ENCODE peak calls at places on chromosome 14, in ten cellular contexts. One of them, this sample, is unnamed.
A peak's percentile ranks its signal among the peaks of the same experiment; 100 is the strongest.

GRCh38 chr14:41037388-41037787 is 569.3 kb upstream of the LRFN5 start:
- DNase-seq in MG63: no peak
- DNase-seq in substantia nigra: no peak
- DNase-seq in Kasumi-1: no peak
- DNase-seq in RCC 7860: no peak
- DNase-seq in breast epithelium: no peak
- DNase-seq in Daoy: no peak
- DNase-seq in ELF-1: no peak
- DNase-seq in ACHN: no peak
- DNase-seq in RPMI7951: no peak
- DNase-seq in this sample: no peak

GRCh38 chr14:53108292-53108937 is 44.7 kb downstream of the DDHD1 start:
- DNase-seq in RPMI7951: peak; percentile 47
- DNase-seq in ELF-1: no peak
- DNase-seq in RCC 7860: no peak
- DNase-seq in ACHN: no peak
- DNase-seq in substantia nigra: no peak
- DNase-seq in breast epithelium: no peak
- DNase-seq in Daoy: peak; percentile 22
- DNase-seq in Kasumi-1: peak; percentile 3
- DNase-seq in MG63: peak; percentile 22
- DNase-seq in this sample: no peak

GRCh38 chr14:90758959-90759358 is 57.3 kb downstream of the TTC7B start:
- DNase-seq in RPMI7951: peak; percentile 12
- DNase-seq in MG63: no peak
- DNase-seq in RCC 7860: no peak
- DNase-seq in ACHN: no peak
- DNase-seq in breast epithelium: peak; percentile 28
- DNase-seq in Kasumi-1: peak; percentile 34
- DNase-seq in substantia nigra: peak; percentile 50
- DNase-seq in Daoy: no peak
- DNase-seq in ELF-1: no peak
- DNase-seq in this sample: no peak

GRCh38 chr14:45743884-45744283 is 490.9 kb upstream of the MIS18BP1 start:
- DNase-seq in MG63: no peak
- DNase-seq in Kasumi-1: no peak
- DNase-seq in RPMI7951: no peak
- DNase-seq in ELF-1: no peak
- DNase-seq in substantia nigra: no peak
- DNase-seq in breast epithelium: no peak
- DNase-seq in RCC 7860: no peak
- DNase-seq in Daoy: no peak
- DNase-seq in ACHN: no peak
- DNase-seq in this sample: no peak

GRCh38 chr14:80055226-80055625 is 156.1 kb downstream of the DIO2 start:
- DNase-seq in ELF-1: no peak
- DNase-seq in MG63: no peak
- DNase-seq in RPMI7951: no peak
- DNase-seq in breast epithelium: no peak
- DNase-seq in ACHN: no peak
- DNase-seq in substantia nigra: no peak
- DNase-seq in Daoy: no peak
- DNase-seq in RCC 7860: no peak
- DNase-seq in Kasumi-1: no peak
- DNase-seq in this sample: no peak

GRCh38 chr14:30597496-30597895 is 24.6 kb upstream of the SCFD1 start:
- DNase-seq in ACHN: no peak
- DNase-seq in Daoy: no peak
- DNase-seq in MG63: no peak
- DNase-seq in RCC 7860: no peak
- DNase-seq in ELF-1: no peak
- DNase-seq in RPMI7951: no peak
- DNase-seq in Kasumi-1: no peak
- DNase-seq in substantia nigra: no peak
- DNase-seq in breast epithelium: no peak
- DNase-seq in this sample: no peak

GRCh38 chr14:37903561-37904191 is 304.0 kb upstream of the SSTR1 start:
- DNase-seq in MG63: no peak
- DNase-seq in ELF-1: no peak
- DNase-seq in Kasumi-1: peak; percentile 37
- DNase-seq in substantia nigra: no peak
- DNase-seq in breast epithelium: no peak
- DNase-seq in RPMI7951: peak; percentile 38
- DNase-seq in ACHN: peak; percentile 50
- DNase-seq in Daoy: peak; percentile 51
- DNase-seq in RCC 7860: peak; percentile 13
- DNase-seq in this sample: peak; percentile 19

GRCh38 chr14:76936483-76936882 is 92.0 kb downstream of the IRF2BPL start:
- DNase-seq in RCC 7860: no peak
- DNase-seq in Kasumi-1: no peak
- DNase-seq in ACHN: no peak
- DNase-seq in ELF-1: no peak
- DNase-seq in Daoy: no peak
- DNase-seq in substantia nigra: no peak
- DNase-seq in RPMI7951: no peak
- DNase-seq in breast epithelium: no peak
- DNase-seq in MG63: peak; percentile 56
- DNase-seq in this sample: no peak

GRCh38 chr14:22560638-22561365 is 28.2 kb downstream of the DAD1 start:
- DNase-seq in MG63: no peak
- DNase-seq in Kasumi-1: no peak
- DNase-seq in ELF-1: no peak
- DNase-seq in RPMI7951: no peak
- DNase-seq in breast epithelium: no peak
- DNase-seq in ACHN: no peak
- DNase-seq in substantia nigra: no peak
- DNase-seq in Daoy: no peak
- DNase-seq in RCC 7860: no peak
- DNase-seq in this sample: no peak

GRCh38 chr14:67764496-67764895 is 51.9 kb downstream of the ZFYVE26 start:
- DNase-seq in RCC 7860: no peak
- DNase-seq in ACHN: no peak
- DNase-seq in breast epithelium: no peak
- DNase-seq in ELF-1: no peak
- DNase-seq in Kasumi-1: no peak
- DNase-seq in substantia nigra: no peak
- DNase-seq in Daoy: no peak
- DNase-seq in RPMI7951: no peak
- DNase-seq in MG63: no peak
- DNase-seq in this sample: no peak

GRCh38 chr14:42224053-42224888 is 617.6 kb downstream of the LRFN5 start:
- DNase-seq in ELF-1: peak; percentile 40
- DNase-seq in RCC 7860: peak; percentile 18
- DNase-seq in Kasumi-1: peak; percentile 74
- DNase-seq in breast epithelium: no peak
- DNase-seq in ACHN: peak; percentile 68
- DNase-seq in MG63: peak; percentile 51
- DNase-seq in Daoy: peak; percentile 79
- DNase-seq in RPMI7951: peak; percentile 49
- DNase-seq in substantia nigra: peak; percentile 79
- DNase-seq in this sample: no peak

GRCh38 chr14:51807355-51807754 is 53.1 kb upstream of the GNG2 start:
- DNase-seq in ELF-1: no peak
- DNase-seq in MG63: peak; percentile 14
- DNase-seq in ACHN: peak; percentile 64
- DNase-seq in Kasumi-1: no peak
- DNase-seq in RCC 7860: peak; percentile 77
- DNase-seq in substantia nigra: no peak
- DNase-seq in Daoy: no peak
- DNase-seq in RPMI7951: no peak
- DNase-seq in breast epithelium: no peak
- DNase-seq in this sample: no peak

GRCh38 chr14:73477618-73478266 is 13.0 kb upstream of the RIOX1 start:
- DNase-seq in Kasumi-1: no peak
- DNase-seq in breast epithelium: peak; percentile 73
- DNase-seq in MG63: no peak
- DNase-seq in ELF-1: no peak
- DNase-seq in ACHN: no peak
- DNase-seq in substantia nigra: no peak
- DNase-seq in RPMI7951: no peak
- DNase-seq in Daoy: no peak
- DNase-seq in RCC 7860: no peak
- DNase-seq in this sample: no peak

GRCh38 chr14:50964683-50965390 is 20.6 kb upstream of the PYGL start:
- DNase-seq in RCC 7860: peak; percentile 60
- DNase-seq in ACHN: peak; percentile 43
- DNase-seq in MG63: peak; percentile 12
- DNase-seq in breast epithelium: peak; percentile 53
- DNase-seq in substantia nigra: peak; percentile 15
- DNase-seq in Daoy: peak; percentile 88
- DNase-seq in ELF-1: no peak
- DNase-seq in Kasumi-1: no peak
- DNase-seq in RPMI7951: peak; percentile 80
- DNase-seq in this sample: no peak

GRCh38 chr14:75042040-75042439 is 9.2 kb downstream of the MLH3 start:
- DNase-seq in ACHN: peak; percentile 8
- DNase-seq in RPMI7951: peak; percentile 73
- DNase-seq in Daoy: peak; percentile 40
- DNase-seq in breast epithelium: no peak
- DNase-seq in Kasumi-1: no peak
- DNase-seq in substantia nigra: no peak
- DNase-seq in MG63: no peak
- DNase-seq in ELF-1: no peak
- DNase-seq in RCC 7860: no peak
- DNase-seq in this sample: no peak

GRCh38 chr14:76953196-76953945 is 75.1 kb downstream of the IRF2BPL start:
- DNase-seq in MG63: peak; percentile 88
- DNase-seq in RCC 7860: peak; percentile 85
- DNase-seq in substantia nigra: peak; percentile 48
- DNase-seq in breast epithelium: peak; percentile 82
- DNase-seq in ACHN: peak; percentile 83
- DNase-seq in Kasumi-1: peak; percentile 6
- DNase-seq in Daoy: peak; percentile 94
- DNase-seq in RPMI7951: peak; percentile 98
- DNase-seq in ELF-1: peak; percentile 79
- DNase-seq in this sample: no peak

GRCh38 chr14:90644882-90645281 is 171.3 kb downstream of the TTC7B start:
- DNase-seq in RPMI7951: peak; percentile 85
- DNase-seq in Daoy: no peak
- DNase-seq in RCC 7860: no peak
- DNase-seq in ELF-1: no peak
- DNase-seq in ACHN: no peak
- DNase-seq in Kasumi-1: peak; percentile 81
- DNase-seq in breast epithelium: no peak
- DNase-seq in substantia nigra: no peak
- DNase-seq in MG63: no peak
- DNase-seq in this sample: no peak

GRCh38 chr14:72433511-72433910 is 460.4 kb downstream of the DPF3 start:
- DNase-seq in breast epithelium: no peak
- DNase-seq in RPMI7951: peak; percentile 54
- DNase-seq in RCC 7860: no peak
- DNase-seq in Kasumi-1: no peak
- DNase-seq in ELF-1: no peak
- DNase-seq in ACHN: peak; percentile 1
- DNase-seq in MG63: peak; percentile 44
- DNase-seq in Daoy: peak; percentile 66
- DNase-seq in substantia nigra: no peak
- DNase-seq in this sample: no peak

GRCh38 chr14:104094709-104095425 is 9.4 kb downstream of the ASPG start:
- DNase-seq in RCC 7860: peak; percentile 3
- DNase-seq in RPMI7951: no peak
- DNase-seq in substantia nigra: peak; percentile 65
- DNase-seq in MG63: peak; percentile 31
- DNase-seq in Kasumi-1: peak; percentile 20
- DNase-seq in breast epithelium: no peak
- DNase-seq in ACHN: peak; percentile 33
- DNase-seq in Daoy: peak; percentile 80
- DNase-seq in ELF-1: peak; percentile 93
- DNase-seq in this sample: no peak

This sample was measured in NCI-H2081 treated with DMSO at 0.1 percent for 48 hours.